ENCODE peak calls at places on chromosomes 6 and 20, in nine cellular contexts. M is heart right ventricle, H is mesendoderm, L is T-helper 2 cell, Y is epithelial cell of esophagus, X is HEK293T, Z is AG04450, T is Peyer's patch, F is NCI-H1105. E is an unnamed sample.

GRCh38 chr6:47047479-47048411 is 5.6 kb upstream of the ADGRF1 start:
- DNase-seq in M (peak), H (peak), L (no peak), Y (peak), X (peak), Z (peak), T (no peak), F (peak), E (peak)

GRCh38 chr6:71330501-71330900 is 41.9 kb downstream of the OGFRL1 start:
- DNase-seq in M (no peak), H (no peak), L (no peak), Y (no peak), X (no peak), Z (no peak), T (no peak), F (no peak), E (no peak)

GRCh38 chr6:1787109-1787466 is 177.4 kb downstream of the FOXC1 start:
- DNase-seq in M (no peak), H (no peak), L (no peak), Y (no peak), X (peak), Z (no peak), T (no peak), F (no peak), E (no peak)

GRCh38 chr6:142635130-142635529 is 309.8 kb downstream of the HIVEP2 start:
- DNase-seq in M (no peak), H (no peak), L (no peak), Y (peak), X (no peak), Z (peak), T (no peak), F (no peak), E (no peak)

GRCh38 chr6:134424795-134425163 is 106.9 kb upstream of the SGK1 start:
- DNase-seq in M (no peak), H (no peak), L (no peak), Y (peak), X (no peak), Z (no peak), T (no peak), F (no peak), E (no peak)

GRCh38 chr6:156348376-156348775 is 428.8 kb upstream of the ARID1B start:
- DNase-seq in M (no peak), H (no peak), L (no peak), Y (no peak), X (no peak), Z (no peak), T (no peak), F (no peak), E (no peak)

GRCh38 chr6:44339763-44340625 is 2.5 kb upstream of the SPATS1 start:
- DNase-seq in M (no peak), H (no peak), L (no peak), Y (peak), X (no peak), Z (no peak), T (no peak), F (no peak), E (peak)

GRCh38 chr20:62938105-62938888 is at the start of gene GID8:
- DNase-seq in M (peak), H (no peak), L (no peak), Y (peak), X (peak), Z (no peak), T (peak), F (no peak), E (no peak)

GRCh38 chr6:21972516-21972915 is 324.3 kb downstream of the PRL start:
- DNase-seq in M (no peak), H (peak), L (no peak), Y (no peak), X (no peak), Z (no peak), T (no peak), F (no peak), E (no peak)

GRCh38 chr6:135162678-135163439 is 18.2 kb upstream of the MYB start:
- DNase-seq in M (no peak), H (peak), L (peak), Y (peak), X (peak), Z (no peak), T (peak), F (peak), E (no peak)

GRCh38 chr20:63381781-63382431 is 20.8 kb upstream of the CHRNA4 start:
- DNase-seq in M (no peak), H (no peak), L (no peak), Y (no peak), X (peak), Z (no peak), T (no peak), F (peak), E (no peak)

GRCh38 chr6:57075092-57075491 is 14.9 kb upstream of the ZNF451 start:
- DNase-seq in M (no peak), H (no peak), L (no peak), Y (no peak), X (no peak), Z (no peak), T (no peak), F (no peak), E (no peak)

GRCh38 chr6:105111871-105112270 is 67.9 kb downstream of the POPDC3 start:
- DNase-seq in M (no peak), H (peak), L (no peak), Y (no peak), X (no peak), Z (no peak), T (no peak), F (no peak), E (no peak)

GRCh38 chr6:16380220-16380809 is 141.9 kb downstream of the GMPR start:
- DNase-seq in M (peak), H (no peak), L (no peak), Y (peak), X (no peak), Z (no peak), T (no peak), F (peak), E (no peak)

GRCh38 chr6:39707962-39708683 is 17.1 kb downstream of the KIF6 start:
- DNase-seq in M (no peak), H (peak), L (no peak), Y (peak), X (no peak), Z (no peak), T (no peak), F (no peak), E (no peak)

GRCh38 chr6:15642276-15642675 is 20.6 kb downstream of the DTNBP1 start:
- DNase-seq in M (no peak), H (peak), L (no peak), Y (peak), X (peak), Z (no peak), T (no peak), F (no peak), E (no peak)

GRCh38 chr6:42349753-42350573 is 101.8 kb downstream of the TRERF1 start:
- DNase-seq in M (no peak), H (no peak), L (no peak), Y (no peak), X (no peak), Z (no peak), T (no peak), F (no peak), E (no peak)

GRCh38 chr20:21096321-21097043 is 9.7 kb downstream of the LINC00237 start:
- DNase-seq in M (no peak), H (peak), L (no peak), Y (peak), X (peak), Z (no peak), T (no peak), F (peak), E (no peak)

E was measured in retinal pigment epithelial cell.